ENCODE peak calls at places on chromosomes 16 and 17, in ten cellular contexts. One of them, this sample, is unnamed.

GRCh38 chr17:57552114-57552601 is 192.9 kb downstream of the CCDC182 start:
- DNase-seq in tibial artery: no peak
- DNase-seq in MCF 10A: no peak
- DNase-seq in AG09319: no peak
- DNase-seq in CD4-positive, alpha-beta T cell: no peak
- DNase-seq in astrocyte of the spinal cord: peak
- DNase-seq in CD8-positive, alpha-beta T cell: no peak
- DNase-seq in nephron progenitor cell: peak
- DNase-seq in H1: peak
- DNase-seq in lung: no peak
- DNase-seq in this sample: no peak

GRCh38 chr16:67560827-67561342 is 1.4 kb upstream of the CTCF start:
- DNase-seq in astrocyte of the spinal cord: no peak
- DNase-seq in H1: no peak
- DNase-seq in tibial artery: no peak
- DNase-seq in CD8-positive, alpha-beta T cell: no peak
- DNase-seq in MCF 10A: no peak
- DNase-seq in nephron progenitor cell: no peak
- DNase-seq in lung: no peak
- DNase-seq in CD4-positive, alpha-beta T cell: no peak
- DNase-seq in AG09319: no peak
- DNase-seq in this sample: no peak

GRCh38 chr16:83994087-83994486 is 26.0 kb downstream of the NECAB2 start:
- DNase-seq in tibial artery: no peak
- DNase-seq in H1: no peak
- DNase-seq in CD4-positive, alpha-beta T cell: no peak
- DNase-seq in nephron progenitor cell: no peak
- DNase-seq in lung: no peak
- DNase-seq in AG09319: peak
- DNase-seq in CD8-positive, alpha-beta T cell: no peak
- DNase-seq in MCF 10A: peak
- DNase-seq in astrocyte of the spinal cord: peak
- DNase-seq in this sample: no peak

GRCh38 chr17:42178817-42179216 is 2.1 kb downstream of the KCNH4 start:
- DNase-seq in nephron progenitor cell: no peak
- DNase-seq in tibial artery: no peak
- DNase-seq in CD4-positive, alpha-beta T cell: no peak
- DNase-seq in astrocyte of the spinal cord: no peak
- DNase-seq in MCF 10A: no peak
- DNase-seq in CD8-positive, alpha-beta T cell: no peak
- DNase-seq in lung: no peak
- DNase-seq in AG09319: no peak
- DNase-seq in H1: no peak
- DNase-seq in this sample: no peak

GRCh38 chr17:17140590-17140980 is 65.5 kb downstream of the PLD6 start:
- DNase-seq in astrocyte of the spinal cord: peak
- DNase-seq in H1: no peak
- DNase-seq in MCF 10A: peak
- DNase-seq in AG09319: no peak
- DNase-seq in CD4-positive, alpha-beta T cell: no peak
- DNase-seq in CD8-positive, alpha-beta T cell: no peak
- DNase-seq in lung: no peak
- DNase-seq in tibial artery: no peak
- DNase-seq in nephron progenitor cell: no peak
- DNase-seq in this sample: no peak

GRCh38 chr17:62750502-62751349 is 57.4 kb downstream of the MARCHF10 start:
- DNase-seq in MCF 10A: peak
- DNase-seq in tibial artery: no peak
- DNase-seq in H1: peak
- DNase-seq in CD8-positive, alpha-beta T cell: no peak
- DNase-seq in lung: no peak
- DNase-seq in AG09319: no peak
- DNase-seq in nephron progenitor cell: peak
- DNase-seq in CD4-positive, alpha-beta T cell: no peak
- DNase-seq in astrocyte of the spinal cord: no peak
- DNase-seq in this sample: no peak

GRCh38 chr17:46768540-46768870 is 50.0 kb downstream of the WNT3 start:
- DNase-seq in CD4-positive, alpha-beta T cell: no peak
- DNase-seq in lung: no peak
- DNase-seq in astrocyte of the spinal cord: no peak
- DNase-seq in tibial artery: no peak
- DNase-seq in MCF 10A: no peak
- DNase-seq in H1: no peak
- DNase-seq in CD8-positive, alpha-beta T cell: no peak
- DNase-seq in nephron progenitor cell: no peak
- DNase-seq in AG09319: no peak
- DNase-seq in this sample: no peak

GRCh38 chr16:83799336-83799735 is 8.4 kb upstream of the HSBP1 start:
- DNase-seq in MCF 10A: no peak
- DNase-seq in CD4-positive, alpha-beta T cell: no peak
- DNase-seq in astrocyte of the spinal cord: no peak
- DNase-seq in nephron progenitor cell: no peak
- DNase-seq in CD8-positive, alpha-beta T cell: no peak
- DNase-seq in tibial artery: no peak
- DNase-seq in AG09319: no peak
- DNase-seq in H1: no peak
- DNase-seq in lung: no peak
- DNase-seq in this sample: no peak

GRCh38 chr17:54626146-54626703 is 274.4 kb upstream of the TOM1L1 start:
- DNase-seq in nephron progenitor cell: no peak
- DNase-seq in AG09319: no peak
- DNase-seq in tibial artery: no peak
- DNase-seq in MCF 10A: no peak
- DNase-seq in CD4-positive, alpha-beta T cell: no peak
- DNase-seq in astrocyte of the spinal cord: no peak
- DNase-seq in H1: peak
- DNase-seq in CD8-positive, alpha-beta T cell: no peak
- DNase-seq in lung: no peak
- DNase-seq in this sample: peak

GRCh38 chr16:12763517-12763916 is 40.2 kb downstream of the CPPED1 start:
- DNase-seq in lung: no peak
- DNase-seq in tibial artery: no peak
- DNase-seq in astrocyte of the spinal cord: no peak
- DNase-seq in AG09319: no peak
- DNase-seq in MCF 10A: no peak
- DNase-seq in CD4-positive, alpha-beta T cell: no peak
- DNase-seq in H1: no peak
- DNase-seq in nephron progenitor cell: no peak
- DNase-seq in CD8-positive, alpha-beta T cell: no peak
- DNase-seq in this sample: no peak

GRCh38 chr16:31064882-31065461 is 9.1 kb downstream of the ZNF668 start:
- DNase-seq in MCF 10A: peak
- DNase-seq in nephron progenitor cell: no peak
- DNase-seq in AG09319: peak
- DNase-seq in astrocyte of the spinal cord: peak
- DNase-seq in lung: peak
- DNase-seq in tibial artery: peak
- DNase-seq in CD4-positive, alpha-beta T cell: no peak
- DNase-seq in H1: no peak
- DNase-seq in CD8-positive, alpha-beta T cell: no peak
- DNase-seq in this sample: peak

GRCh38 chr16:9003322-9003721 is 39.6 kb upstream of the USP7 start:
- DNase-seq in AG09319: no peak
- DNase-seq in tibial artery: no peak
- DNase-seq in nephron progenitor cell: no peak
- DNase-seq in MCF 10A: no peak
- DNase-seq in lung: no peak
- DNase-seq in astrocyte of the spinal cord: no peak
- DNase-seq in CD4-positive, alpha-beta T cell: no peak
- DNase-seq in CD8-positive, alpha-beta T cell: no peak
- DNase-seq in H1: no peak
- DNase-seq in this sample: no peak

GRCh38 chr17:76681222-76682137 is 29.3 kb downstream of the MXRA7 start:
- DNase-seq in nephron progenitor cell: peak
- DNase-seq in AG09319: peak
- DNase-seq in lung: peak
- DNase-seq in CD4-positive, alpha-beta T cell: peak
- DNase-seq in MCF 10A: peak
- DNase-seq in astrocyte of the spinal cord: peak
- DNase-seq in H1: peak
- DNase-seq in CD8-positive, alpha-beta T cell: peak
- DNase-seq in tibial artery: peak
- DNase-seq in this sample: peak

GRCh38 chr17:76682306-76682705 is 28.5 kb downstream of the MXRA7 start:
- DNase-seq in astrocyte of the spinal cord: peak
- DNase-seq in CD4-positive, alpha-beta T cell: no peak
- DNase-seq in tibial artery: no peak
- DNase-seq in CD8-positive, alpha-beta T cell: no peak
- DNase-seq in AG09319: peak
- DNase-seq in H1: no peak
- DNase-seq in lung: no peak
- DNase-seq in nephron progenitor cell: no peak
- DNase-seq in MCF 10A: no peak
- DNase-seq in this sample: no peak

GRCh38 chr17:76684756-76685155 is 26.0 kb downstream of the MXRA7 start:
- DNase-seq in nephron progenitor cell: no peak
- DNase-seq in AG09319: no peak
- DNase-seq in CD8-positive, alpha-beta T cell: no peak
- DNase-seq in H1: no peak
- DNase-seq in MCF 10A: no peak
- DNase-seq in tibial artery: no peak
- DNase-seq in astrocyte of the spinal cord: no peak
- DNase-seq in CD4-positive, alpha-beta T cell: no peak
- DNase-seq in lung: no peak
- DNase-seq in this sample: no peak

GRCh38 chr17:76683921-76684745 is 26.6 kb downstream of the MXRA7 start:
- DNase-seq in lung: no peak
- DNase-seq in CD8-positive, alpha-beta T cell: no peak
- DNase-seq in MCF 10A: no peak
- DNase-seq in astrocyte of the spinal cord: no peak
- DNase-seq in AG09319: no peak
- DNase-seq in tibial artery: no peak
- DNase-seq in CD4-positive, alpha-beta T cell: no peak
- DNase-seq in nephron progenitor cell: no peak
- DNase-seq in H1: no peak
- DNase-seq in this sample: no peak

DNA sequence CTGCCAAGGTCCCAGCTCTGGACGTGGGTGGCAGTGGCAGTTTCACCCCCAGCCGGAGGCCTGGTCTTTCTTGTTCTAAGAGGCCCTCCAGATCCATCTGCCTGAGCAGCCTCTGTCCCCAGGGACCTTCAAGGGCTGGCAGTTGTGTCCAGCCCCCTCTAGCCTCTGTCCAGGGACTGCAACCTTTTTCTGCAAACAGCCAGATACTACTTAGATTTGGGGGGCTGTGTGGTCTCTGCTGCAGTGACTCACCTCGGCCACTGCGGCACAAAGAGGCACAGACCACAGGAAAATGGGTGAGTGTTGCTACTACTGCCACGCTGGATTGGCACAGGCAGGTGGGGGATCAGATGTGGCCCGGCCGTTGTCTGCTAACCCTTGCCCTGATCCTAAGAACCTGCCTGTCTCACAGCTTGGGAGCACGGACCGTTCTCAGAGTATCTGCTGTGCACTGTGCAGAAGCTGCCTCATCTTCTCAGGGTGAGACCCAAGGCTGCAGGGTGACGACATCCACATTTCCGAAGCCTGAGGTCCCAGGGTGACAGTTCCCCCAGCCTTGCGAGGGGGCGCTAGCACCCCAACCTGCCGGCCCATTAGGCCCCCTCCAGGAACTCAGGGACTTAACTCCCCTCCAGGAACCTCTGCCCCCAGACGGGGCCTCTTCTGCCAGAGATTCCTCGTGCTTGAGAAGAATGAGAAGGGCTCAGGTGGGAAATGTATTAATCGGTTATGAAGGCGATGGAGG is 27.6 kb downstream of the MXRA7 start:
- DNase-seq in tibial artery: no peak
- DNase-seq in H1: peak
- DNase-seq in nephron progenitor cell: no peak
- DNase-seq in MCF 10A: no peak
- DNase-seq in lung: no peak
- DNase-seq in AG09319: no peak
- DNase-seq in astrocyte of the spinal cord: no peak
- DNase-seq in CD4-positive, alpha-beta T cell: no peak
- DNase-seq in CD8-positive, alpha-beta T cell: no peak
- DNase-seq in this sample: no peak
- TF ChIP-seq CTCF in tibial artery: no peak
- TF ChIP-seq CTCF in H1: peak
- TF ChIP-seq CTCF in nephron progenitor cell: peak
- TF ChIP-seq CTCF in MCF 10A: peak
- TF ChIP-seq CTCF in lung: no peak
- TF ChIP-seq CTCF in AG09319: no peak
- TF ChIP-seq CTCF in astrocyte of the spinal cord: peak
- TF ChIP-seq CTCF in CD4-positive, alpha-beta T cell: no peak
- TF ChIP-seq CTCF in CD8-positive, alpha-beta T cell: no peak
- TF ChIP-seq CTCF in this sample: peak

GRCh38 chr17:73820686-73821448 is 176.6 kb upstream of the SDK2 start:
- DNase-seq in H1: peak
- DNase-seq in CD4-positive, alpha-beta T cell: no peak
- DNase-seq in lung: no peak
- DNase-seq in MCF 10A: no peak
- DNase-seq in AG09319: no peak
- DNase-seq in nephron progenitor cell: peak
- DNase-seq in CD8-positive, alpha-beta T cell: no peak
- DNase-seq in astrocyte of the spinal cord: peak
- DNase-seq in tibial artery: no peak
- DNase-seq in this sample: peak
- TF ChIP-seq CTCF in H1: peak
- TF ChIP-seq CTCF in CD4-positive, alpha-beta T cell: no peak
- TF ChIP-seq CTCF in lung: peak
- TF ChIP-seq CTCF in MCF 10A: no peak
- TF ChIP-seq CTCF in AG09319: no peak
- TF ChIP-seq CTCF in nephron progenitor cell: peak
- TF ChIP-seq CTCF in CD8-positive, alpha-beta T cell: no peak
- TF ChIP-seq CTCF in astrocyte of the spinal cord: no peak
- TF ChIP-seq CTCF in tibial artery: no peak
- TF ChIP-seq CTCF in this sample: peak

GRCh38 chr16:4271176-4272113 is 1.4 kb downstream of the TFAP4 start:
- DNase-seq in tibial artery: peak
- DNase-seq in CD4-positive, alpha-beta T cell: peak
- DNase-seq in CD8-positive, alpha-beta T cell: peak
- DNase-seq in H1: peak
- DNase-seq in lung: peak
- DNase-seq in astrocyte of the spinal cord: peak
- DNase-seq in AG09319: peak
- DNase-seq in MCF 10A: peak
- DNase-seq in nephron progenitor cell: peak
- DNase-seq in this sample: peak
- TF ChIP-seq CTCF in tibial artery: peak
- TF ChIP-seq CTCF in CD4-positive, alpha-beta T cell: no peak
- TF ChIP-seq CTCF in CD8-positive, alpha-beta T cell: no peak
- TF ChIP-seq CTCF in H1: peak
- TF ChIP-seq CTCF in lung: no peak
- TF ChIP-seq CTCF in astrocyte of the spinal cord: no peak
- TF ChIP-seq CTCF in AG09319: no peak
- TF ChIP-seq CTCF in MCF 10A: no peak
- TF ChIP-seq CTCF in nephron progenitor cell: no peak
- TF ChIP-seq CTCF in this sample: no peak

DNA sequence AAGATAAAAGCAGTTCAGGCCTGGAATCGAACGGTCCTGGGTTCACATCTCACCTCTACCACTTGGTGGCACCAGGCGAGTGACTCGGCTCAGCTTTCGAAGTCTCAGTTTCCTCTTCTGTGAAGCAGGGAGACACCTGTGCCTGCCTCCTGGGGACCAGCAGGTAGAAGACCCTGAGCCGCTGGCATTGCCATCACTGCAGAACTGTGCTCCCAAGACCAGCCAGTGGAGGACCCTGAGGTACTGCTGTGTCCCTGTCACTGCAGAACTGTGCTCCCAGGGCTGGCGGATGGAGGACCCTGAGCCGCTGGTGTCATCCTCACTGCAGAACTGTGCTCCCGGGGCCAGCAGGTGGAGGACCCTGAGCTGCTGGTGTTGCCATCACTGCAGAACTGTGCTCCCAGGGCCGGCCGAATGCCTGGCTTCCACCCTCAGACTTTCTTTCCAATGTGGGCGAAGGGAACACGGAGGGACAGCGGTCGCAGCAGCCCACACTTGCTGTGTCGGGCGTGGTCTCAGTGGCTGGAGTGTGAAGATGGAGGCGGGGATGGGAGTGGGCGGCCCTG is 8.7 kb upstream of the SLC7A5 start:
- DNase-seq in MCF 10A: no peak
- DNase-seq in CD8-positive, alpha-beta T cell: no peak
- DNase-seq in lung: no peak
- DNase-seq in astrocyte of the spinal cord: no peak
- DNase-seq in H1: no peak
- DNase-seq in CD4-positive, alpha-beta T cell: no peak
- DNase-seq in nephron progenitor cell: no peak
- DNase-seq in AG09319: no peak
- DNase-seq in tibial artery: no peak
- DNase-seq in this sample: no peak
- TF ChIP-seq CTCF in MCF 10A: no peak
- TF ChIP-seq CTCF in CD8-positive, alpha-beta T cell: no peak
- TF ChIP-seq CTCF in lung: no peak
- TF ChIP-seq CTCF in astrocyte of the spinal cord: no peak
- TF ChIP-seq CTCF in H1: peak
- TF ChIP-seq CTCF in CD4-positive, alpha-beta T cell: no peak
- TF ChIP-seq CTCF in nephron progenitor cell: no peak
- TF ChIP-seq CTCF in AG09319: peak
- TF ChIP-seq CTCF in tibial artery: no peak
- TF ChIP-seq CTCF in this sample: peak